ENCODE peak calls at places on chromosomes 4 and X, in seven cellular contexts. W is IMR-90, X is H1, E is breast epithelium, L is prostate gland, G is spleen, U is stomach. B is an unnamed sample. For H3K27me3, the result is how much of the 10 kb centered on the place peaks cover.

GRCh38 chrX:76127341-76127740 is 45.5 kb upstream of the PBDC1 start:
- DNase-seq in G (no peak), E (no peak), W (no peak), X (no peak), L (no peak), U (no peak), B (no peak)

GRCh38 chr4:177393236-177393635 is 49.0 kb downstream of the AGA start:
- DNase-seq in G (no peak), U (no peak), E (no peak), X (no peak), L (no peak), W (no peak), B (peak)

GRCh38 chr4:40121515-40121914 is 64.9 kb downstream of the N4BP2 start:
- DNase-seq in L (no peak), W (peak), G (no peak), U (no peak), X (no peak), E (no peak), B (no peak)

GRCh38 chrX:71667328-71668247 is at the start of gene LOC101059915:
- DNase-seq in W (no peak), X (no peak), G (no peak), E (no peak), U (no peak), L (no peak), B (no peak)

GRCh38 chr4:54940996-54941395 is 184.4 kb downstream of the KDR start:
- DNase-seq in G (no peak), U (no peak), X (no peak), E (no peak), W (no peak), L (no peak), B (no peak)

GRCh38 chrX:31349515-31349914 is 277.7 kb upstream of the FTHL17 start:
- DNase-seq in U (no peak), X (no peak), L (no peak), G (no peak), E (no peak), W (no peak), B (no peak)

GRCh38 chr4:139921551-139922184 is 232.3 kb downstream of the MAML3 start:
- DNase-seq in G (no peak), L (peak), E (no peak), X (no peak), U (peak), W (no peak), B (peak)

GRCh38 chr4:1183985-1184773 is 11.8 kb upstream of the SPON2 start:
- DNase-seq in E (peak), G (peak), W (no peak), X (no peak), L (no peak), U (peak), B (no peak)

GRCh38 chrX:46573896-46574336 is 351 bp downstream of the CHST7 start:
- DNase-seq in E (peak), W (peak), U (peak), X (peak), L (peak), G (peak), B (peak)

GRCh38 chr4:10066206-10066605 is 44.9 kb upstream of the SLC2A9 start:
- DNase-seq in W (no peak), E (no peak), L (no peak), U (no peak), G (no peak), X (no peak), B (no peak)

GRCh38 chrX:1500701-1501624 is 36.0 kb downstream of the P2RY8 start:
- DNase-seq in U (no peak), L (no peak), W (no peak), G (peak), E (no peak), X (peak), B (no peak)

GRCh38 chrX:41556958-41557357 is 109.8 kb downstream of the NYX start:
- DNase-seq in X (no peak), U (no peak), W (no peak), E (no peak), L (no peak), G (no peak), B (no peak)

GRCh38 chr4:88211473-88212252 is 53.2 kb upstream of the ABCG2 start:
- DNase-seq in G (no peak), U (peak), L (peak), E (no peak), W (peak), X (peak), B (peak)

GRCh38 chr4:21848001-21848400 is 100.6 kb downstream of the KCNIP4 start:
- DNase-seq in L (no peak), X (no peak), G (peak), W (no peak), U (no peak), E (no peak), B (no peak)

GRCh38 chrX:134172588-134173259 is 64.3 kb upstream of the CCDC160 start:
- DNase-seq in X (no peak), L (peak), W (no peak), G (peak), E (no peak), U (peak), B (peak)

GRCh38 chr4:8740666-8741395 is 130.8 kb downstream of the HMX1 start:
- DNase-seq in G (peak), E (no peak), U (peak), L (no peak), W (no peak), X (no peak), B (no peak)

GRCh38 chrX:136909119-136909705 is 28.7 kb upstream of the RBMX start:
- DNase-seq in G (peak), X (peak), E (peak), U (peak), L (peak), W (peak), B (peak)

GRCh38 chr4:127995776-127996175 is 30.6 kb downstream of the ABHD18 start:
- DNase-seq in W (peak), L (no peak), U (no peak), E (no peak), X (no peak), G (no peak), B (no peak)

GRCh38 chrX:9471571-9471985 is 6.7 kb downstream of the TBL1X start:
- DNase-seq in W (peak), U (no peak), L (no peak), X (no peak), E (no peak), G (no peak), B (no peak)

GRCh38 chr4:40629401-40630334 is at the start of gene RBM47:
- DNase-seq in G (peak), E (peak), U (peak), X (peak), L (peak), W (peak), B (peak)

GRCh38 chr4:144384428-144384827 is 243.9 kb upstream of the GYPA start:
- DNase-seq in X (no peak), U (no peak), E (no peak), W (no peak), G (no peak), L (no peak), B (no peak)

GRCh38 chrX:140034916-140035315 is 69.6 kb upstream of the CXorf66 start:
- DNase-seq in U (no peak), G (no peak), W (no peak), L (no peak), E (no peak), X (no peak), B (no peak)

GRCh38 chr4:151921811-151922210 is 161.0 kb upstream of the GATB start:
- DNase-seq in L (no peak), X (no peak), E (no peak), G (no peak), U (no peak), W (peak), B (no peak)

GRCh38 chrX:40423299-40423698 is 157.5 kb upstream of the ATP6AP2 start:
- DNase-seq in X (no peak), W (no peak), U (peak), E (peak), L (peak), G (no peak), B (no peak)

GRCh38 chr4:15868065-15868464 is 70.5 kb downstream of the FGFBP1 start:
- DNase-seq in E (no peak), W (no peak), U (no peak), L (no peak), X (no peak), G (no peak), B (no peak)

GRCh38 chrX:46059316-46059715 is 485.9 kb downstream of the ZNF674 start:
- DNase-seq in L (no peak), U (no peak), E (no peak), X (no peak), G (no peak), W (no peak), B (no peak)

GRCh38 chr4:7803992-7804758 is 135.5 kb downstream of the AFAP1 start:
- DNase-seq in E (peak), W (peak), X (peak), L (peak), G (peak), U (peak), B (peak)

GRCh38 chr4:173252024-173252935 is 81.9 kb downstream of the HMGB2 start:
- DNase-seq in L (peak), X (no peak), G (no peak), E (peak), U (peak), W (peak), B (peak)

GRCh38 chr4:185654311-185654710 is 119.0 kb upstream of the PDLIM3 start:
- DNase-seq in W (no peak), U (no peak), G (no peak), E (no peak), L (no peak), X (no peak), B (no peak)

GRCh38 chrX:75603833-75604232 is 81.0 kb upstream of the ZDHHC15 start:
- DNase-seq in X (no peak), L (no peak), E (no peak), G (no peak), U (no peak), W (peak), B (no peak)

GRCh38 chr4:55819634-55820033 is at the start of gene EXOC1L:
- DNase-seq in L (no peak), E (no peak), W (no peak), X (peak), G (no peak), U (no peak), B (no peak)

GRCh38 chr4:18754180-18754579 is 732.6 kb upstream of the LCORL start:
- DNase-seq in E (no peak), G (no peak), X (no peak), U (no peak), L (no peak), W (no peak), B (no peak)

GRCh38 chr4:35465096-35465495 is 779.2 kb downstream of the ARAP2 start:
- DNase-seq in X (no peak), L (no peak), G (no peak), U (no peak), E (no peak), W (no peak), B (no peak)

GRCh38 chr4:57132746-57133142 is 22.6 kb upstream of the IGFBP7 start:
- DNase-seq in X (no peak), E (no peak), U (no peak), W (no peak), G (no peak), L (no peak), B (no peak)
- H3K27ac ChIP-seq in X (no peak), E (no peak), U (no peak), W (no peak), G (no peak), L (no peak), B (no peak)

DNA sequence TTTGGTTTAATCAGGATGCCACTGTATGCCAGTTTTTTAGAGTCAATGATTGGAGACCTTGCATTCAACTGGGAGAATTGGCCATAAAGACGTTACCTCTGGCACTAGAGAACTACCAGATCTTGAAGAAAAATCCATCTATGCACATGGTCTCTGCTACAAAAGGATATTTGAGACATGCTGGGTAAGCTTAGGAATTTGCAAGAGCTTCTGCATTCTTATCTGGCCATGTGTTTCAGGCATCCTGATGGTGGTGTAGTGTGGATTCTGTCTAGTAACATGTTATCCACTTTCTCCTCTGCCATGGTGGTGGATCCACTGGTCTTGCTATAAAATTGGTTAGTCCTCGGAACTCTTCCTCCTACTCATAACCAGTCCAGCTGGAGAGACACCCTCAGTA is 185.3 kb upstream of the WDFY3 start:
- DNase-seq in W (no peak), U (no peak), E (no peak), X (no peak), G (no peak), L (no peak), B (no peak)
- H3K27me3 ChIP-seq in W (under half), U (under half), E (under half), X (under half), G (under half), L (under half), B (under half)

DNA sequence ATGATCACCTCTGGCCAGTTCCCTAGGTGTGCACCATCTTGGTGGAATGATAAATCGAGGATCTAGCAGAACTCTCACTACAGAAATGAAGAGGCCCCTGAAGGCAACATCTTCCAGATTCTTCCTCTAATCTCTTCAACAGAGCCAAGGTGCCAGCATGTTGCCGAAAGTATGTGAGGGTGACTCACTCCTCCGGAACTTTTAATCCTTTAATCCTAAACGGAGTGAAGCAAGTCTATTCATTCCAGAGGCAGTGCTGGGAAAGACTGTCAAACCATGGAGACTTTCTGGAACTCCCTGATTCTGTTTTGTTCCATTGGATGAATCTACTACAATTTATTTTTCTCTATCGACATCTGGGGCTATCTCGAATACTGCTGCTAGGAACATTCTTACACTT is 68.7 kb downstream of the SUPT20HL2 start:
- DNase-seq in L (no peak), W (peak), U (no peak), X (no peak), E (no peak), G (no peak), B (no peak)
- TF ChIP-seq POLR2A in L (no peak), W (no peak), U (no peak), X (no peak), E (no peak), G (no peak), B (no peak)

GRCh38 chrX:130775849-130776248 is 127.2 kb downstream of the ENOX2 start:
- DNase-seq in W (no peak), G (no peak), L (no peak), E (no peak), U (no peak), X (no peak), B (no peak)
- H3K27ac ChIP-seq in W (no peak), G (no peak), L (no peak), E (no peak), U (no peak), X (no peak), B (no peak)

DNA sequence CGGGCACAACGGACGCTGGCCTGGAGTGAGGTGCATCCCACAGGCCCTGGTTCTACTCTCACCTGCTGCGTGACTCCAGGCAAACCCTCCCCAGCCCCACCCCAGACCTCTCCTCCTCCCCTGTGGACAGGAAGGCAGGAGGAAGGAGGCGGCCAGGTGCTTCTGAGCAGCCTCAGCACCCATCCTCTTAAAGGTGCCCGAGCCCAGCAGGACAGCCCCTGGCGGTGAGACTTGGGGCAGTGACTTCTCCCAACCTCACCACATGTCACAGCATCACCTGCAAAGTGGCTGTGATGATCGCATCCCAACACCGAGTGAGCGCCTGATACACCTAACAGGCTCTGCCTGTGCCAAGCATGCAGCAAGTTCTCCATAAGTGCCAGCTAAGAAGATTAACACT is 17.1 kb upstream of the MAN2B2 start:
- DNase-seq in G (no peak), U (no peak), E (no peak), W (no peak), L (no peak), X (no peak), B (no peak)
- H3K27me3 ChIP-seq in G (half or more), U (half or more), E (under half), W (half or more), L (under half), X (under half), B (half or more)

GRCh38 chrX:78104447-78105176 is 564 bp downstream of the PGK1 start:
- DNase-seq in U (peak), X (no peak), L (peak), G (peak), E (peak), W (peak), B (peak)
- TF ChIP-seq POLR2A in U (no peak), X (no peak), L (peak), G (no peak), E (no peak), W (peak), B (no peak)

GRCh38 chrX:17549005-17549685 is 174.1 kb downstream of the NHS start:
- DNase-seq in U (no peak), E (no peak), W (no peak), X (no peak), L (no peak), G (no peak), B (no peak)
- H3K27ac ChIP-seq in U (no peak), E (no peak), W (peak), X (no peak), L (no peak), G (no peak), B (no peak)

DNA sequence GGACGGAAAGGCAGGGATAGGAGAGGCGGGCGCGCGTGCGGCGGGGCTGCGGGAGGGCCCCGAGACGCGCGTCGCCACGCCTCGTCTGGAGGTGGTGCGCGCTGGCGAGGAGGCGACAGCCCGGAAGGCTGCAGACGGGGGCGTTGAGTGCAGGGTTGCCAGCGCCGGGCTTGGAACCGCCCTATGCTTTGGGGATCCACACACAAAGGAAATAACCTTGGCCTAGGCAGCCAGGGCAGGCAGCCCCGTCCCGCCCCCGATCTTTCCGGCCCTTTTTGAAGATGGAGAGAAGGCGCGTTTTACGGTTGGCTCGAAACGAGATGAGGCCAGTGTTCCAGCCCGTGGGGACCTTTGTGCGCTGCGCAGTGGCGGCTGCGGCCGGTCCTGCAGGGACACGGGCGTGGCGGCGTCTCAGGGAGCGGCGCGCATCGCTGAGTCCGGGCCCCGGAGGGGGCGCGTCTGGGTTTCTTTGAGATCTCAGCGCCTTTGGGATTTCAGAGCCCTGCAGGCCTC is 50.8 kb upstream of the TRIM2 start:
- DNase-seq in U (peak), W (peak), G (peak), E (peak), L (peak), X (peak), B (peak)
- H3K27me3 ChIP-seq in U (under half), W (under half), G (half or more), E (under half), L (under half), X (under half), B (under half)

GRCh38 chrX:21940356-21940829 is at the start of gene SMS:
- DNase-seq in L (peak), U (peak), X (peak), W (peak), E (peak), G (peak), B (peak)
- TF ChIP-seq POLR2A in L (peak), U (no peak), X (peak), W (peak), E (no peak), G (no peak), B (peak)

DNA sequence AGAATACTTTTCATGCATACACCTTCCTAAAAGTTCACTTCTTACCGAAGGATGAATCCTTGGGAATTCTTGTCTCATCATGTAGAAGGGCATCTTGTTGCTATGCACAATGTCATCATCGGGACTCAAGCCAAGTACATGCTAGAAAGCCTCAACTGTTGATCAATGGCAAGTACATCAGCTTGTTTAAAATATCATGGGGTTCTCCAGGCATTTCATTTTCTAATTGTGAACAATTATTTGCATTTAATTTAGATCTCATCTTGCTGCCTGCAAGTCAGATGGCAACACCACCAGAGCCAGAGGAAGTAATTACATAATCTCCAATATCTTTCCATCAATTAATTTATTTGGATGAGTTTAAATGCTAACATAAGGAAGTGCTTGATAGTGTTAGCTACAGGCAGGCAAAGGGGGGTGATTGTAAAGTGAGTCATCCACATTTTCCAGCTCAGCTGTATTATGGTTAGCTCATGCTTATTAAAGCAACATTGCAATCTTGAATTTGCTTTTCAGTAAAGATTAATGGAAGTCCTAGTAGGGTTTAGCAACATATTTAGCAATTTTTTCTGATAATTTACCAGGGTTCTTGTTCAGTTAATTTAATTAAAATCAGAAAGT is 356.5 kb downstream of the CBLL2 start:
- DNase-seq in L (no peak), E (no peak), W (peak), X (no peak), U (no peak), G (no peak), B (no peak)
- H3K27ac ChIP-seq in L (no peak), E (no peak), W (no peak), X (no peak), U (no peak), G (no peak), B (no peak)